ENCODE peak calls at places on chromosomes 13 and 19, in four cellular contexts. F is transverse colon, K is suprapubic skin, W is Caco-2. L is an unnamed sample.
A peak's percentile ranks its signal among the peaks of the same experiment; 100 is the strongest.

GRCh38 chr19:4517451-4518057 is 732 bp downstream of the PLIN4 start:
- DNase-seq in F (no peak), K (no peak), W (no peak), L (no peak)

GRCh38 chr19:32671883-32672282 is 3.1 kb downstream of the ANKRD27 start:
- DNase-seq in W (no peak), F (no peak), K (no peak), L (no peak)

GRCh38 chr13:41054212-41054877 is 7.0 kb upstream of the WBP4 start:
- DNase-seq in K (no peak), W (peak; percentile 57), F (peak; percentile 42), L (no peak)

GRCh38 chr13:35388456-35388855 is 88.0 kb downstream of the MAB21L1 start:
- DNase-seq in W (no peak), F (no peak), K (no peak), L (no peak)

GRCh38 chr13:42875448-42876269 is 94.3 kb downstream of the FAM216B start:
- DNase-seq in F (no peak), W (peak; percentile 10), K (no peak), L (no peak)

GRCh38 chr13:40801255-40802217 is 12.1 kb downstream of the SLC25A15 start:
- DNase-seq in W (peak; percentile 28), K (no peak), F (peak; percentile 37), L (no peak)

GRCh38 chr13:20461860-20462532 is 63.7 kb downstream of the CRYL1 start:
- DNase-seq in F (no peak), W (no peak), K (no peak), L (no peak)

GRCh38 chr19:50835785-50836542 is 2.6 kb upstream of the KLK15 start:
- DNase-seq in W (peak; percentile 91), K (no peak), F (peak; percentile 89), L (no peak)

DNA sequence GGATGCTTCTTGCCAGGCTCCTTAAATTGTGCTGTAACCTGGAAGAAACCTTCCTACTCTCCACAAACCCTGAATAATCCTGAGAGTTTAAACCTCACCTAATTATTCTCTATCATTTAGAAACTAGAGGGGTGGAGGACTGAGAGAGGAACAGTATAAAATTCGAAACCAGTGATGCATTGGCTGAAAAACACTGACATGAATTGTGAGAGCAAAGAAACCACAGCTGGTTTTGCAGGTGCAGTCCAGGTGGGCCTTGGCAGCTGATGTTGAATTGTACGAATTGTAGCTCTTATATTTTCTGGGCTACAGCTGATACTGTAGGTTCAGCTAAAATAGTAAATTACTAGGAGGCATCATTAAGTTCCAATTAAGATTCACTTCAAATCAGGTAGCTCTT is 227.0 kb upstream of the SLITRK5 start:
- DNase-seq in K (no peak), F (no peak), W (no peak), L (no peak)
- H3K9me3 ChIP-seq in K (no peaks in the 10 kb centered on the region), F (no peaks in the 10 kb centered on the region), W (no peaks in the 10 kb centered on the region), L (no peaks in the 10 kb centered on the region)

DNA sequence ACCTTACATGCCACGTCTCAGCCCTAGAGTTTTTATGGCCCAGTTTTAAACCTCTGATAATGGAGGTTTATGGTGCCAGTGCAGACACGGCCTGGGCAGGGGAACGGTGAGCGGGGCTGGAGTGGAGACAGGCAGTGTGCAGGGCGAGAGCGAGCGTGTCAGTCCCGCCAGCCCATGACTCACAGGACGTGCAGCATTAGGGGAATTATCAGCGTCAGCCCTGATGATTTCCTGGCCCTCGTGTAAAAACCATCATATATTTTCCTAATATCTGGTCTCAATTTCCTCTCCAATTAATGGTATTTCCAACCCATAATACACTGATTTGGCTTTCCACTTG is 104.6 kb upstream of the VSTM2B start:
- DNase-seq in K (no peak), F (no peak), W (no peak), L (no peak)
- H3K9me3 ChIP-seq in K (no peaks in the 10 kb centered on the region), F (no peaks in the 10 kb centered on the region), W (no peaks in the 10 kb centered on the region), L (no peaks in the 10 kb centered on the region)

GRCh38 chr19:54665530-54665929 is 2.7 kb downstream of the LILRB4 start:
- DNase-seq in K (no peak), W (no peak), F (no peak), L (no peak)
- H3K9me3 ChIP-seq in K (no peaks in the 10 kb centered on the region), W (no peaks in the 10 kb centered on the region), F (no peaks in the 10 kb centered on the region), L (no peaks in the 10 kb centered on the region)

GRCh38 chr19:56972291-56972914 is 131.9 kb upstream of the PEG3 start:
- DNase-seq in K (no peak), F (no peak), W (no peak), L (no peak)
- H3K9me3 ChIP-seq in K (peaks cover 4% of the 10 kb centered on the region), F (peaks cover 4% of the 10 kb centered on the region), W (no peaks in the 10 kb centered on the region), L (no peaks in the 10 kb centered on the region)

GRCh38 chr19:22545751-22546150 is 88.4 kb upstream of the ZNF492 start:
- DNase-seq in F (peak; percentile 12), K (no peak), W (peak; percentile 10), L (no peak)
- H3K9me3 ChIP-seq in F (peaks cover 11% of the 10 kb centered on the region), K (peaks cover 11% of the 10 kb centered on the region), W (no peaks in the 10 kb centered on the region), L (no peaks in the 10 kb centered on the region)

GRCh38 chr13:64505511-64505910 is 2724.6 kb downstream of the PCDH9 start:
- DNase-seq in K (no peak), F (no peak), W (no peak), L (no peak)

GRCh38 chr13:64510698-64511097 is 2719.4 kb downstream of the PCDH9 start:
- DNase-seq in K (no peak), F (no peak), W (no peak), L (no peak)
- H3K9me3 ChIP-seq in K (peaks cover 5% of the 10 kb centered on the region), F (no peaks in the 10 kb centered on the region), W (peaks cover 4% of the 10 kb centered on the region), L (peaks cover 12% of the 10 kb centered on the region)

GRCh38 chr19:33720155-33720493 is 76.5 kb upstream of the KCTD15 start:
- DNase-seq in F (no peak), K (no peak), W (no peak), L (no peak)
- H3K9me3 ChIP-seq in F (no peaks in the 10 kb centered on the region), K (peaks cover 5% of the 10 kb centered on the region), W (no peaks in the 10 kb centered on the region), L (no peaks in the 10 kb centered on the region)

GRCh38 chr19:6826281-6826920 is 53.9 kb downstream of the VAV1 start:
- DNase-seq in F (no peak), K (no peak), W (no peak), L (no peak)
- H3K9me3 ChIP-seq in F (no peaks in the 10 kb centered on the region), K (no peaks in the 10 kb centered on the region), W (peaks cover 3% of the 10 kb centered on the region), L (no peaks in the 10 kb centered on the region)

DNA sequence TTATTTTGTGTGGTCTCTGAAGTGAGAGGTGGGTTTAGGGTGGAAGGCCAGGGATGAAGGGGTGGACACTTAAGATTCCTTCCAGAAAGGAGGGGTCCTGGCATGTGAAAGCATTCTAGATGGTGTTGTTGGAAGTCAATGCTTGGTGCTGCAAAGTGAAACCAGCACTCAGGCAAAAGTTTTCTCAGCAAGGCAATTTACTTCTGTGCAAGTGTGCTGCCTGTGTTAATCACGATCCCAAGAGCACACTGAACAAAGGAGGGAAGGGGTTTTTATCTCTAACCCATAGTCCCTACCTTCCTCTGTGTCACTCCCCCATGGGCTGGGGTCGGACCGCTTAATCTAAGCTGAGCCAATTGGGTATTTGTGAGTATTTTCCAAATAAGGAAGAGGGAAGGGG is 1.3 kb downstream of the ZNF134 start:
- DNase-seq in K (no peak), F (no peak), W (no peak), L (no peak)
- H3K9me3 ChIP-seq in K (peaks cover 52% of the 10 kb centered on the region), F (peaks cover 55% of the 10 kb centered on the region), W (peaks cover 42% of the 10 kb centered on the region), L (peaks cover 59% of the 10 kb centered on the region)